ENCODE peak calls at places on chromosome 16, in four cellular contexts. Y is psoas muscle, J is GM12865, K is astrocyte of the spinal cord. E is an unnamed sample.

GRCh38 chr16:88576307-88576706 is 6.1 kb downstream of the ZC3H18 start:
- DNase-seq in Y (no peak), J (no peak), K (no peak), E (no peak)

GRCh38 chr16:28839004-28839639 is 7.0 kb downstream of the TUFM start:
- DNase-seq in Y (no peak), J (no peak), K (no peak), E (no peak)

GRCh38 chr16:19110537-19111391 is 3.0 kb upstream of the ITPRIPL2 start:
- DNase-seq in Y (no peak), J (no peak), K (no peak), E (no peak)

GRCh38 chr16:22240023-22240697 is 34.1 kb downstream of the EEF2K start:
- DNase-seq in Y (no peak), J (no peak), K (no peak), E (peak)

GRCh38 chr16:20137194-20137593 is 63.5 kb upstream of the GPR139 start:
- DNase-seq in Y (no peak), J (no peak), K (no peak), E (no peak)

GRCh38 chr16:79417465-79418093 is 183.0 kb downstream of the MAF start:
- DNase-seq in Y (no peak), J (no peak), K (no peak), E (no peak)

GRCh38 chr16:4765511-4766474 is 1.2 kb downstream of the ZNF500 start:
- DNase-seq in Y (no peak), J (no peak), K (no peak), E (no peak)

GRCh38 chr16:2784536-2785100 is 2.7 kb downstream of the PRSS33 start:
- DNase-seq in Y (no peak), J (no peak), K (no peak), E (no peak)

GRCh38 chr16:88352261-88353200 is 30.2 kb upstream of the ZNF469 start:
- DNase-seq in Y (no peak), J (no peak), K (no peak), E (no peak)

GRCh38 chr16:84875846-84876245 is 56.1 kb downstream of the CRISPLD2 start:
- DNase-seq in Y (no peak), J (no peak), K (no peak), E (no peak)

GRCh38 chr16:65576631-65577030 is 454.8 kb upstream of the CDH11 start:
- DNase-seq in Y (no peak), J (no peak), K (no peak), E (no peak)
- TF ChIP-seq CTCF in Y (no peak), J (no peak), K (no peak), E (no peak)

DNA sequence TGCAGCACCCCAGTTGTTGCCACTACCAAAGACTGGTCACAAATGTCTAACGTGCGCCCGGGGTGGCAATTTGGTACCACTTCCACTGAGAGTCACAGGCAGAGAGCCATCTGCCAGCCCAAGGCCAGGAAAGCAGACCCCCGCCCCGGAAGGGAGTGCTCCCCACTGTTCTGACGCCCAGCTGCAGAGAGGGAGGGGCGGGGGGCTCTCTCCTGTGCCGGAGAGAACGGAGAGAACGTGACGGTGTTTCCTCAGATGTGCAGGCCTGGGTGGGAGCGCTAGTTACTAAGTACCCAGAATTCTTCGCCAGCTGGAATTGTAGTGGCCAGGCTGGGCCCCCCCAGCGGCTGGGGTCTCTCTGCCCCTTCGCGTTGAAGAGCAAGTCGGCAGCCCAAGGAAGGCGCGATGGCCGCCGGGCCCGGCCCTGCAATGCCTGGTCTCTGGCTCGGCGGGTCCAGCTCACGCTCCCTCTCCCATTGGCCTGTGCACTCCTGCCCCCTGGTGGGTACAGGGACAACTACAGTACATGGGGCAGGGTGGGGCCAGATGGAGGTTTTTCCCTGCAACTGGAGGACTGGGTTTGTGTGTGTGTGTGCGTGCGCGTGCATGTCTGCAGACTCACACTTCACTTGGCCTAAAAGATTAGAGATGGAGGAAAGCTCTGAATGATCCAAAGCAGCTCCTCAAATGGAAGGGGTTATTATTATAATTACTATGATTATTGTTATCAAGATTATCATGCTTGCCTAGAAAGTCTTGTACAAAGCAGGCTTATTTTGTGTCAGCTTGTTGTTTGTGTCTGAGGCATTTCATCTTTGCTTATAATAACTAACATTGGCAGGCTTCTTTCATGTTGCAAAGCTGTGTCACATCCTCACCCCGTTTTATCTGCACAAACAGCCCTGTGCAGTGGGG is 107.1 kb downstream of the AMFR start:
- DNase-seq in Y (peak), J (peak), K (peak), E (peak)
- H3K4me3 ChIP-seq in Y (peak), J (no peak), K (peak), E (no peak)

GRCh38 chr16:12258806-12259205 is 282.3 kb downstream of the SNX29 start:
- DNase-seq in Y (no peak), J (no peak), K (no peak), E (no peak)

GRCh38 chr16:12259258-12259657 is 282.7 kb downstream of the SNX29 start:
- DNase-seq in Y (no peak), J (no peak), K (no peak), E (no peak)

GRCh38 chr16:12260119-12260646 is 283.6 kb downstream of the SNX29 start:
- DNase-seq in Y (no peak), J (no peak), K (no peak), E (peak)

GRCh38 chr16:12262454-12263180 is 286.1 kb downstream of the SNX29 start:
- DNase-seq in Y (no peak), J (no peak), K (no peak), E (no peak)

GRCh38 chr16:12260647-12261262 is 284.2 kb downstream of the SNX29 start:
- DNase-seq in Y (no peak), J (no peak), K (peak), E (no peak)
- TF ChIP-seq CTCF in Y (no peak), J (no peak), K (peak), E (no peak)

GRCh38 chr16:17306745-17307144 is 164.0 kb downstream of the XYLT1 start:
- DNase-seq in Y (no peak), J (no peak), K (no peak), E (no peak)

GRCh38 chr16:17307501-17307900 is 163.3 kb downstream of the XYLT1 start:
- DNase-seq in Y (no peak), J (no peak), K (no peak), E (no peak)

GRCh38 chr16:17311333-17312099 is 159.2 kb downstream of the XYLT1 start:
- DNase-seq in Y (no peak), J (no peak), K (no peak), E (no peak)

GRCh38 chr16:17312100-17312732 is 158.5 kb downstream of the XYLT1 start:
- DNase-seq in Y (no peak), J (no peak), K (no peak), E (no peak)

DNA sequence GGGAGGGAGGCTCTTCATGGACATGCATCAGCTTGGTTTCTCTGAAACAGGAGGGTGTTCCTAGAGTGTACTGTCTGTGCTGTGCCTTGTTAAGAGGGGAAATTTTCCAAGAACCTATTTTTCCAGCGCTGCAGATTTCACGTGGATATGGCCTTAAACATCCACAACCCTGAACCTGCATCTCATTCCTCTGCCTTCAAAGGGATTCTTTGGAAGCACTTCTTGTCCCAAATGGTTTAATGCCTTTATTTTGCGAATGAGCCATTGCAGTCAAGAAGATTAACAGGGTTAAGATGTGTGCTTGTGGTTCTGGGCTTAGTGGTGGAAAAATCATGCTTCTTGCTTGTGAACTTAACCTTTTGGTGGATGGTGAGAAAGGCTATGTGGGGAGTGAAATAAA is 161.2 kb downstream of the XYLT1 start:
- DNase-seq in Y (no peak), J (no peak), K (no peak), E (no peak)
- H3K4me3 ChIP-seq in Y (no peak), J (no peak), K (no peak), E (no peak)

GRCh38 chr16:13864689-13865088 is 55.3 kb upstream of the ERCC4 start:
- DNase-seq in Y (no peak), J (peak), K (no peak), E (no peak)

GRCh38 chr16:13863075-13863765 is 56.7 kb upstream of the ERCC4 start:
- DNase-seq in Y (no peak), J (peak), K (no peak), E (no peak)

DNA sequence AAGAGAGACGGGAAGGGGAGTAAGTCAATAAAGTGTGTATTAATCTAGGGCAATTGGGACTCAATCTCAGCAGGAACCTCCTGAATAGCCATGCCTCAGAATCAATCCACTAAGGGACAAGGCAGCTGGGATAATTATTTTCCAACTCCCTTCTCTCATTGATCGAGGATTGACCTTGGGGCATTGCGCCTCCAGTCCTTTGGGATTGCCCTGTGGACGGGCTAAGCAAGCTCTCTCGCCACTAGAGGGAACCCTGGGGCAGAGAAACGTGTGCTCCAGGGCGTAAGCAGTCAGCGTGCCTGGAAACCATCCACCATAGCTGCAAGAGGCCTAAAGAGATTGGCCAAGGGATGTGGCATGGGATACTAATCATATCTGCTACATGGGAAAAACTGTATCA is 53.9 kb upstream of the ERCC4 start:
- DNase-seq in Y (peak), J (peak), K (peak), E (peak)
- TF ChIP-seq CTCF in Y (peak), J (peak), K (peak), E (peak)

GRCh38 chr16:89581045-89581695 is 5.6 kb downstream of the CPNE7 start:
- DNase-seq in Y (no peak), J (no peak), K (peak), E (peak)
- H3K4me3 ChIP-seq in Y (no peak), J (no peak), K (no peak), E (no peak)

DNA sequence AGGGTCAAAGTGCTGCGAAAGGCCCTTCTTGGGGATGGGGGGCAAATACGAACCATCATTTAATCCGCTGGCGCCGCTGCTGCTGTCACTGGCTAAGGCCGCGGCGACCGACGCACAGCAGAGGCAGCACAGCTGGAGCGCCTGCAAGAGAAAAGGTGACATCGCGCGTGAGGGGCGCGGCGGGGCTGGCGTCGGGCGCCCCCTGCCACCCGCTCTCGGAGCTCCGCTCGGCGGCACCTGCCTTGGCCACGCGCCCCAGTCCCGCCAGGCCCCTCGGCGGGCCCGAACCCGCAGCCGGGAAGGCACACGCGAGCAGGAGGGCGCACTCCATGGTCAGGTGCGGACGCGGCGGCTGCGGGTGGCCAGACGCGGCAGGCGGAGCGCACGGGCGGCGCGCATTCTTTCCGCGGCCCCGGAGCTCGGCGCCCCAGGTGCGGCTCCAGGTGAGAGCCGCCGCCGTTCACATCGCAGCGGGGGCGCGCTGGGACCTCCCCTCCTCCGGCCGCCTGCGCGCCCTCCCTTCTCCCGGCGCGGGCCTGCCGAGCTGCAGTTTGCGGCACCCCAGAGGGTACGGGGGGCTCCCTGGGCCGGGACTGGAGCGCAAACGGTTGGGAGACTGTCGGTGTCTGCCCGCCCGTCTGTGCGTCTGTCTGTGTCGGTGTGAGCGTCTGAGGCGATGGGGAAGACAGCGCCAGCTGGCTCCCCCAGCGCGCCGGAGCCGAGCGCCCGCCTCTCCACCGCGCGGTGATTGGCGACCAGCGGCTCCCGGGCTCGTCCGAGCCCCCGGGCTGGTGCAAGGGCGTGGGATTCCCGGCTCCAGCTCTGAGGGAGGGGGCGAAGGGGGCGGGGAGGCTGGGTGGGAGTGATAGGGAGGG is at the start of gene ADAMTS18:
- DNase-seq in Y (no peak), J (no peak), K (no peak), E (no peak)
- TF ChIP-seq CTCF in Y (no peak), J (no peak), K (no peak), E (no peak)

GRCh38 chr16:49516382-49517036 is 142.9 kb downstream of the C16orf78 start:
- DNase-seq in Y (no peak), J (no peak), K (no peak), E (no peak)
- H3K4me3 ChIP-seq in Y (no peak), J (no peak), K (no peak), E (no peak)

GRCh38 chr16:75195811-75196790 is 10.9 kb downstream of the CTRB2 start:
- DNase-seq in Y (no peak), J (no peak), K (no peak), E (no peak)

GRCh38 chr16:75196826-75197225 is 10.1 kb downstream of the CTRB2 start:
- DNase-seq in Y (no peak), J (no peak), K (no peak), E (no peak)

GRCh38 chr16:75193730-75194444 is 13.1 kb downstream of the CTRB2 start:
- DNase-seq in Y (no peak), J (no peak), K (no peak), E (no peak)

GRCh38 chr16:75198135-75198600 is 8.8 kb downstream of the CTRB2 start:
- DNase-seq in Y (no peak), J (no peak), K (no peak), E (peak)

DNA sequence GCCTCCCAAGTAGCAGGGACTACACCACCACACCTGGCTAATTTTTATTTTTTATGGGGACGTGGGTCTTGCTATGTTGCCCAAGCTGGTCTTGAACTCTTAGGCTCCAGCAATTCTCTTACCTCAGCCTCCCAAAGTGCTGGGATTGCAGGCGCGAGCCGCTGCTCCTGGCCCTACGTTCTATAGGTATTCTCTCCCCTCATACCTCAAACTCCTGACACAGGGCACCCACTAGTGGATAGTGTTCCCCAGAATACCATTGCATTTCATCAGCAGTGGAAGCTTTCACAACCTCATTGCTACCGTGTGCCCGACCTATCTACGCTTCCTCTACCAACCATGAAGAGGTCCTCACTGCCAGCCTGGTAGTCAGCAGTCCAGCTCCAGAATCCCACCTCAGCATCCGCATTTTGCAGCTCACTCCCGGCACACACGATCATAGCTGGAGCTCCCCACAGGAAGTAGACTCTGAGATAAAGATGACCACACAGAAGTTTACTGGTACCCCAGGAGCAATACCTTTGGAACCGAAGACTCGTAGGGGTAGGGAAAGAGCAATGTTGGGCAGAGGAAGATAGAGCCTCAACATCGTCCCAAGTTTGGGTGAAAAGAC is 9.3 kb downstream of the CTRB2 start:
- DNase-seq in Y (no peak), J (no peak), K (no peak), E (no peak)
- TF ChIP-seq CTCF in Y (no peak), J (no peak), K (no peak), E (no peak)

E was measured in foreskin fibroblast.